ENCODE peak calls at places on chromosomes 7 and 10, in four cellular contexts. Z, W, E and Q are unnamed samples.

GRCh38 chr10:88616250-88616977 is 29.9 kb downstream of the LIPJ start:
- DNase-seq in Z (no peak), W (no peak), E (no peak), Q (peak; percentile 14)

GRCh38 chr7:155277385-155277994 is 20.2 kb upstream of the INSIG1 start:
- DNase-seq in Z (no peak), W (no peak), E (no peak), Q (no peak)

GRCh38 chr10:88472540-88472939 is 110.6 kb downstream of the RNLS start:
- DNase-seq in Z (no peak), W (peak; percentile 19), E (no peak), Q (peak; percentile 59)

GRCh38 chr10:30365278-30365677 is 16.2 kb upstream of the MTPAP start:
- DNase-seq in Z (no peak), W (no peak), E (no peak), Q (no peak)

GRCh38 chr7:134480202-134480601 is 21.3 kb upstream of the AKR1B1 start:
- DNase-seq in Z (no peak), W (no peak), E (no peak), Q (no peak)

GRCh38 chr10:15515207-15515606 is 144.1 kb upstream of the FAM171A1 start:
- DNase-seq in Z (no peak), W (no peak), E (no peak), Q (no peak)

GRCh38 chr10:69446650-69447151 is 4.6 kb upstream of the TSPAN15 start:
- DNase-seq in Z (no peak), W (peak; percentile 74), E (peak; percentile 67), Q (peak; percentile 70)

GRCh38 chr7:151141855-151142685 is 25.4 kb downstream of the GBX1 start:
- DNase-seq in Z (no peak), W (no peak), E (no peak), Q (no peak)

GRCh38 chr10:104396581-104396980 is 42.9 kb downstream of the CFAP58 start:
- DNase-seq in Z (no peak), W (no peak), E (no peak), Q (no peak)

GRCh38 chr10:61760943-61761824 is 98.5 kb downstream of the CABCOCO1 start:
- DNase-seq in Z (no peak), W (peak; percentile 87), E (peak; percentile 14), Q (peak; percentile 70)

GRCh38 chr7:73367006-73367405 is 39.0 kb downstream of the FKBP6 start:
- DNase-seq in Z (no peak), W (no peak), E (no peak), Q (no peak)

GRCh38 chr7:55077581-55078410 is 59.0 kb downstream of the EGFR start:
- DNase-seq in Z (no peak), W (no peak), E (no peak), Q (no peak)

GRCh38 chr7:65448824-65449504 is 75.3 kb downstream of the ZNF92 start:
- DNase-seq in Z (no peak), W (peak; percentile 72), E (no peak), Q (peak; percentile 55)

GRCh38 chr7:94177441-94177840 is 173.3 kb upstream of the BET1 start:
- DNase-seq in Z (no peak), W (no peak), E (no peak), Q (no peak)

GRCh38 chr10:78337646-78338391 is 304.2 kb downstream of the RPS24 start:
- DNase-seq in Z (no peak), W (peak; percentile 40), E (no peak), Q (no peak)

GRCh38 chr10:45082176-45082575 is 81.5 kb downstream of the ZNF22 start:
- DNase-seq in Z (no peak), W (no peak), E (no peak), Q (no peak)

GRCh38 chr7:155788616-155789000 is 23.7 kb downstream of the SHH start:
- DNase-seq in Z (no peak), W (no peak), E (no peak), Q (no peak)

GRCh38 chr10:33249659-33250058 is 84.8 kb downstream of the NRP1 start:
- DNase-seq in Z (no peak), W (no peak), E (no peak), Q (peak; percentile 51)

GRCh38 chr10:93921338-93921737 is 27.6 kb downstream of the SLC35G1 start:
- DNase-seq in Z (no peak), W (no peak), E (no peak), Q (no peak)

GRCh38 chr7:100400656-100401055 is 27.4 kb downstream of the PILRA start:
- DNase-seq in Z (no peak), W (no peak), E (no peak), Q (peak; percentile 14)

GRCh38 chr10:22369433-22370072 is 24.3 kb downstream of the SPAG6 start:
- DNase-seq in Z (no peak), W (peak; percentile 6), E (no peak), Q (peak; percentile 62)

GRCh38 chr10:101578192-101578591 is 9.9 kb downstream of the POLL start:
- DNase-seq in Z (no peak), W (no peak), E (no peak), Q (no peak)

GRCh38 chr7:24980695-24981543 is 941 bp upstream of the OSBPL3 start:
- DNase-seq in Z (no peak), W (peak; percentile 36), E (no peak), Q (peak; percentile 55)

GRCh38 chr10:5948999-5949759 is 28.2 kb downstream of the IL15RA start:
- DNase-seq in Z (no peak), W (peak; percentile 71), E (peak; percentile 62), Q (peak; percentile 77)

GRCh38 chr7:28125381-28126046 is 55.1 kb downstream of the JAZF1 start:
- DNase-seq in Z (no peak), W (no peak), E (no peak), Q (peak; percentile 62)

GRCh38 chr7:82091126-82091682 is 321.4 kb upstream of the HGF start:
- DNase-seq in Z (no peak), W (no peak), E (no peak), Q (no peak)

GRCh38 chr7:1846331-1847065 is 176.4 kb downstream of the ELFN1 start:
- DNase-seq in Z (no peak), W (no peak), E (no peak), Q (no peak)

GRCh38 chr10:15200626-15201025 is 32.1 kb upstream of the NMT2 start:
- DNase-seq in Z (no peak), W (peak; percentile 80), E (peak; percentile 75), Q (peak; percentile 89)

GRCh38 chr7:77867208-77867915 is 68.8 kb downstream of the PHTF2 start:
- DNase-seq in Z (no peak), W (peak; percentile 41), E (no peak), Q (peak; percentile 11)

GRCh38 chr10:99393036-99393435 is 37.4 kb downstream of the GOT1 start:
- DNase-seq in Z (no peak), W (peak; percentile 11), E (no peak), Q (no peak)

GRCh38 chr7:104264281-104264680 is 56.5 kb upstream of the ORC5 start:
- DNase-seq in Z (no peak), W (peak; percentile 32), E (no peak), Q (peak; percentile 63)

GRCh38 chr7:98628916-98629525 is 11.9 kb downstream of the NPTX2 start:
- DNase-seq in Z (no peak), W (no peak), E (no peak), Q (no peak)

GRCh38 chr7:107115114-107115513 is 53.7 kb upstream of the HBP1 start:
- DNase-seq in Z (no peak), W (no peak), E (no peak), Q (no peak)

GRCh38 chr7:154304740-154305679 is 252.8 kb downstream of the DPP6 start:
- DNase-seq in Z (no peak), W (no peak), E (no peak), Q (no peak)

GRCh38 chr10:11808808-11809207 is 14.3 kb upstream of the PROSER2 start:
- DNase-seq in Z (no peak), W (no peak), E (no peak), Q (no peak)

GRCh38 chr7:73742753-73743641 is 4.4 kb upstream of the ABHD11 start:
- DNase-seq in Z (no peak), W (no peak), E (no peak), Q (peak; percentile 23)

GRCh38 chr10:45373003-45373782 is 823 bp upstream of the ALOX5 start:
- DNase-seq in Z (no peak), W (no peak), E (no peak), Q (no peak)

GRCh38 chr7:105796365-105796764 is 80.0 kb downstream of the ATXN7L1 start:
- DNase-seq in Z (no peak), W (peak; percentile 80), E (no peak), Q (no peak)

GRCh38 chr10:85641479-85641967 is 725.1 kb downstream of the GRID1 start:
- DNase-seq in Z (no peak), W (no peak), E (peak; percentile 5), Q (no peak)